ENCODE peak calls at places on chromosomes 2 and 18, in ten cellular contexts. F is stimulated activated CD4-positive, alpha-beta T cell treated with anti-CD3 and anti-CD28 coated beads, Interleukin-2, amount 100 ng/mL, for 4 hours; Q is SJSA1; D is transverse colon; O is GM04503; W is heart right ventricle; P is epithelial cell of esophagus; Z is right cardiac atrium; K is CD4-positive, alpha-beta T cell; L is Calu3. S is an unnamed sample.

GRCh38 chr2:203340791-203341487 is 12.7 kb downstream of the ABI2 start:
- DNase-seq in F (no peak), Q (peak; percentile 91), D (no peak), O (peak; percentile 80), W (no peak), P (peak; percentile 72), Z (no peak), K (no peak), L (peak; percentile 32), S (peak; percentile 34)

GRCh38 chr2:79832540-79833234 is 319.8 kb downstream of the CTNNA2 start:
- DNase-seq in F (no peak), Q (no peak), D (no peak), O (peak; percentile 21), W (no peak), P (peak; percentile 5), Z (no peak), K (no peak), L (no peak), S (no peak)

GRCh38 chr2:134083548-134083947 is 170.3 kb upstream of the MGAT5 start:
- DNase-seq in F (no peak), Q (no peak), D (no peak), O (no peak), W (no peak), P (no peak), Z (no peak), K (no peak), L (no peak), S (no peak)

GRCh38 chr2:187299122-187299906 is 148.7 kb downstream of the CALCRL start:
- DNase-seq in F (no peak), Q (no peak), D (no peak), O (no peak), W (no peak), P (peak; percentile 24), Z (no peak), K (no peak), L (peak; percentile 3), S (peak; percentile 76)

GRCh38 chr2:124961132-124961531 is 936.0 kb downstream of the CNTNAP5 start:
- DNase-seq in F (no peak), Q (no peak), D (no peak), O (no peak), W (no peak), P (no peak), Z (no peak), K (no peak), L (no peak), S (no peak)

GRCh38 chr2:5560981-5561380 is 131.2 kb upstream of the SOX11 start:
- DNase-seq in F (no peak), Q (peak; percentile 71), D (no peak), O (no peak), W (peak; percentile 6), P (no peak), Z (peak; percentile 35), K (no peak), L (no peak), S (peak; percentile 1)

GRCh38 chr2:214713080-214713830 is 96.2 kb downstream of the BARD1 start:
- DNase-seq in F (no peak), Q (no peak), D (no peak), O (no peak), W (no peak), P (peak; percentile 58), Z (no peak), K (no peak), L (no peak), S (no peak)

GRCh38 chr2:184597996-184598312 is 375 bp upstream of the ZNF804A start:
- DNase-seq in F (no peak), Q (no peak), D (peak; percentile 6), O (no peak), W (no peak), P (no peak), Z (no peak), K (no peak), L (no peak), S (peak; percentile 4)

GRCh38 chr2:239204143-239204875 is 196.5 kb downstream of the HDAC4 start:
- DNase-seq in F (no peak), Q (no peak), D (no peak), O (no peak), W (no peak), P (no peak), Z (no peak), K (no peak), L (no peak), S (no peak)

GRCh38 chr2:134668821-134669220 is 50.0 kb downstream of the TMEM163 start:
- DNase-seq in F (peak; percentile 39), Q (no peak), D (peak; percentile 20), O (no peak), W (no peak), P (no peak), Z (no peak), K (peak; percentile 71), L (no peak), S (no peak)

GRCh38 chr2:100733344-100734187 is 86.4 kb upstream of the NPAS2 start:
- DNase-seq in F (no peak), Q (peak; percentile 39), D (no peak), O (peak; percentile 61), W (peak; percentile 25), P (peak; percentile 57), Z (peak; percentile 62), K (no peak), L (no peak), S (peak; percentile 94)

GRCh38 chr2:2775018-2775417 is 443.9 kb upstream of the MYT1L start:
- DNase-seq in F (no peak), Q (no peak), D (no peak), O (no peak), W (no peak), P (peak; percentile 32), Z (no peak), K (no peak), L (no peak), S (no peak)

GRCh38 chr2:187434342-187434785 is 13.7 kb downstream of the CALCRL start:
- DNase-seq in F (no peak), Q (no peak), D (no peak), O (peak; percentile 34), W (no peak), P (peak; percentile 17), Z (no peak), K (no peak), L (no peak), S (peak; percentile 85)

GRCh38 chr2:4533806-4534205 is 830.4 kb downstream of the DCDC2C start:
- DNase-seq in F (no peak), Q (no peak), D (no peak), O (no peak), W (no peak), P (no peak), Z (no peak), K (no peak), L (no peak), S (no peak)

GRCh38 chr2:62577994-62578836 is 72.2 kb upstream of the TMEM17 start:
- DNase-seq in F (no peak), Q (peak; percentile 64), D (no peak), O (peak; percentile 91), W (no peak), P (peak; percentile 96), Z (no peak), K (no peak), L (peak; percentile 72), S (peak; percentile 96)

GRCh38 chr2:236568922-236569592 is 568 bp upstream of the ACKR3 start:
- DNase-seq in F (no peak), Q (no peak), D (no peak), O (no peak), W (no peak), P (no peak), Z (no peak), K (no peak), L (no peak), S (no peak)

GRCh38 chr18:58941426-58942099 is 76.9 kb downstream of the ZNF532 start:
- DNase-seq in F (no peak), Q (no peak), D (no peak), O (no peak), W (no peak), P (no peak), Z (no peak), K (no peak), L (no peak), S (no peak)

GRCh38 chr18:11047156-11047555 is 102.2 kb downstream of the PIEZO2 start:
- DNase-seq in F (no peak), Q (peak; percentile 51), D (no peak), O (no peak), W (no peak), P (no peak), Z (no peak), K (no peak), L (no peak), S (no peak)

GRCh38 chr2:11583203-11583752 is 49.4 kb downstream of the GREB1 start:
- DNase-seq in F (no peak), Q (no peak), D (no peak), O (no peak), W (peak; percentile 69), P (no peak), Z (no peak), K (no peak), L (no peak), S (no peak)